ENCODE peak calls at places on chromosomes 2 and 18, in nine cellular contexts. One of them, this sample, is unnamed.

GRCh38 chr2:216665240-216665639 is 30.1 kb downstream of the IGFBP5 start:
- DNase-seq in WERI-Rb-1: peak
- DNase-seq in Caco-2: no peak
- DNase-seq in kidney epithelial cell: no peak
- DNase-seq in fibroblast of the aortic adventitia: peak
- DNase-seq in PC-3: peak
- DNase-seq in fibroblast of lung: peak
- DNase-seq in WTC11: peak
- DNase-seq in adrenal gland: no peak
- DNase-seq in this sample: no peak

GRCh38 chr2:39377226-39377939 is 59.7 kb downstream of the MAP4K3 start:
- DNase-seq in Caco-2: no peak
- DNase-seq in WERI-Rb-1: no peak
- DNase-seq in PC-3: no peak
- DNase-seq in WTC11: no peak
- DNase-seq in fibroblast of the aortic adventitia: no peak
- DNase-seq in adrenal gland: no peak
- DNase-seq in kidney epithelial cell: no peak
- DNase-seq in fibroblast of lung: peak
- DNase-seq in this sample: peak

GRCh38 chr2:151410485-151410833 is 757 bp downstream of the RIF1 start:
- DNase-seq in PC-3: peak
- DNase-seq in adrenal gland: peak
- DNase-seq in fibroblast of the aortic adventitia: no peak
- DNase-seq in fibroblast of lung: peak
- DNase-seq in WTC11: peak
- DNase-seq in Caco-2: peak
- DNase-seq in kidney epithelial cell: no peak
- DNase-seq in WERI-Rb-1: peak
- DNase-seq in this sample: peak

GRCh38 chr2:212001280-212001679 is 537.3 kb downstream of the ERBB4 start:
- DNase-seq in WERI-Rb-1: no peak
- DNase-seq in PC-3: no peak
- DNase-seq in adrenal gland: no peak
- DNase-seq in WTC11: no peak
- DNase-seq in Caco-2: no peak
- DNase-seq in fibroblast of lung: no peak
- DNase-seq in fibroblast of the aortic adventitia: no peak
- DNase-seq in kidney epithelial cell: no peak
- DNase-seq in this sample: no peak

GRCh38 chr2:233241803-233242202 is 9.7 kb upstream of the ATG16L1 start:
- DNase-seq in WERI-Rb-1: no peak
- DNase-seq in Caco-2: peak
- DNase-seq in fibroblast of the aortic adventitia: no peak
- DNase-seq in PC-3: peak
- DNase-seq in fibroblast of lung: no peak
- DNase-seq in WTC11: no peak
- DNase-seq in adrenal gland: no peak
- DNase-seq in kidney epithelial cell: no peak
- DNase-seq in this sample: no peak

GRCh38 chr2:39871291-39871761 is 92.3 kb upstream of the THUMPD2 start:
- DNase-seq in WERI-Rb-1: peak
- DNase-seq in adrenal gland: no peak
- DNase-seq in WTC11: no peak
- DNase-seq in PC-3: peak
- DNase-seq in fibroblast of the aortic adventitia: peak
- DNase-seq in fibroblast of lung: peak
- DNase-seq in kidney epithelial cell: peak
- DNase-seq in Caco-2: no peak
- DNase-seq in this sample: no peak

GRCh38 chr2:233100192-233100998 is 40.3 kb downstream of the INPP5D start:
- DNase-seq in fibroblast of the aortic adventitia: no peak
- DNase-seq in Caco-2: no peak
- DNase-seq in WERI-Rb-1: no peak
- DNase-seq in WTC11: no peak
- DNase-seq in PC-3: no peak
- DNase-seq in kidney epithelial cell: no peak
- DNase-seq in adrenal gland: no peak
- DNase-seq in fibroblast of lung: no peak
- DNase-seq in this sample: peak

GRCh38 chr2:109521751-109522374 is 91.9 kb downstream of the SEPTIN10 start:
- DNase-seq in adrenal gland: no peak
- DNase-seq in kidney epithelial cell: no peak
- DNase-seq in WERI-Rb-1: no peak
- DNase-seq in PC-3: no peak
- DNase-seq in fibroblast of lung: no peak
- DNase-seq in fibroblast of the aortic adventitia: no peak
- DNase-seq in WTC11: no peak
- DNase-seq in Caco-2: no peak
- DNase-seq in this sample: no peak

GRCh38 chr2:54456526-54457325 is 599 bp downstream of the SPTBN1 start:
- DNase-seq in WERI-Rb-1: peak
- DNase-seq in Caco-2: peak
- DNase-seq in kidney epithelial cell: no peak
- DNase-seq in adrenal gland: peak
- DNase-seq in fibroblast of lung: peak
- DNase-seq in WTC11: peak
- DNase-seq in PC-3: peak
- DNase-seq in fibroblast of the aortic adventitia: no peak
- DNase-seq in this sample: peak

GRCh38 chr2:54454922-54455583 is 1.1 kb upstream of the SPTBN1 start:
- DNase-seq in WTC11: peak
- DNase-seq in fibroblast of lung: no peak
- DNase-seq in adrenal gland: peak
- DNase-seq in Caco-2: peak
- DNase-seq in kidney epithelial cell: no peak
- DNase-seq in PC-3: peak
- DNase-seq in fibroblast of the aortic adventitia: no peak
- DNase-seq in WERI-Rb-1: no peak
- DNase-seq in this sample: no peak

GRCh38 chr2:54457326-54458023 is 1.3 kb downstream of the SPTBN1 start:
- DNase-seq in Caco-2: peak
- DNase-seq in adrenal gland: peak
- DNase-seq in WERI-Rb-1: peak
- DNase-seq in fibroblast of lung: peak
- DNase-seq in kidney epithelial cell: no peak
- DNase-seq in WTC11: peak
- DNase-seq in fibroblast of the aortic adventitia: peak
- DNase-seq in PC-3: peak
- DNase-seq in this sample: peak

GRCh38 chr2:54454548-54454921 is 1.6 kb upstream of the SPTBN1 start:
- DNase-seq in fibroblast of lung: no peak
- DNase-seq in adrenal gland: no peak
- DNase-seq in Caco-2: no peak
- DNase-seq in WTC11: no peak
- DNase-seq in WERI-Rb-1: no peak
- DNase-seq in fibroblast of the aortic adventitia: no peak
- DNase-seq in kidney epithelial cell: no peak
- DNase-seq in PC-3: peak
- DNase-seq in this sample: no peak

GRCh38 chr2:54455584-54456525 is at the start of gene SPTBN1:
- DNase-seq in PC-3: peak
- DNase-seq in Caco-2: peak
- DNase-seq in kidney epithelial cell: no peak
- DNase-seq in WTC11: peak
- DNase-seq in fibroblast of lung: peak
- DNase-seq in WERI-Rb-1: peak
- DNase-seq in fibroblast of the aortic adventitia: peak
- DNase-seq in adrenal gland: peak
- DNase-seq in this sample: peak
- TF ChIP-seq CTCF in PC-3: no peak
- TF ChIP-seq CTCF in Caco-2: no peak
- TF ChIP-seq CTCF in kidney epithelial cell: no peak
- TF ChIP-seq CTCF in WTC11: no peak
- TF ChIP-seq CTCF in fibroblast of lung: no peak
- TF ChIP-seq CTCF in WERI-Rb-1: no peak
- TF ChIP-seq CTCF in fibroblast of the aortic adventitia: peak
- TF ChIP-seq CTCF in adrenal gland: no peak
- TF ChIP-seq CTCF in this sample: no peak

GRCh38 chr18:65206551-65207260 is 544.1 kb upstream of the CDH7 start:
- DNase-seq in kidney epithelial cell: no peak
- DNase-seq in adrenal gland: no peak
- DNase-seq in Caco-2: peak
- DNase-seq in WTC11: peak
- DNase-seq in fibroblast of lung: no peak
- DNase-seq in fibroblast of the aortic adventitia: no peak
- DNase-seq in WERI-Rb-1: no peak
- DNase-seq in PC-3: peak
- DNase-seq in this sample: no peak
- TF ChIP-seq CTCF in kidney epithelial cell: no peak
- TF ChIP-seq CTCF in adrenal gland: no peak
- TF ChIP-seq CTCF in Caco-2: peak
- TF ChIP-seq CTCF in WTC11: peak
- TF ChIP-seq CTCF in fibroblast of lung: no peak
- TF ChIP-seq CTCF in fibroblast of the aortic adventitia: no peak
- TF ChIP-seq CTCF in WERI-Rb-1: no peak
- TF ChIP-seq CTCF in PC-3: peak
- TF ChIP-seq CTCF in this sample: no peak

GRCh38 chr2:8573942-8574195 is 108.0 kb upstream of the ID2 start:
- DNase-seq in kidney epithelial cell: no peak
- DNase-seq in fibroblast of lung: no peak
- DNase-seq in WERI-Rb-1: no peak
- DNase-seq in Caco-2: no peak
- DNase-seq in adrenal gland: no peak
- DNase-seq in PC-3: no peak
- DNase-seq in fibroblast of the aortic adventitia: no peak
- DNase-seq in WTC11: no peak
- DNase-seq in this sample: no peak
- TF ChIP-seq CTCF in kidney epithelial cell: no peak
- TF ChIP-seq CTCF in fibroblast of lung: no peak
- TF ChIP-seq CTCF in WERI-Rb-1: no peak
- TF ChIP-seq CTCF in Caco-2: no peak
- TF ChIP-seq CTCF in adrenal gland: no peak
- TF ChIP-seq CTCF in PC-3: no peak
- TF ChIP-seq CTCF in fibroblast of the aortic adventitia: no peak
- TF ChIP-seq CTCF in WTC11: no peak
- TF ChIP-seq CTCF in this sample: no peak

GRCh38 chr2:219430633-219431615 is 3.7 kb upstream of the SPEG start:
- DNase-seq in kidney epithelial cell: no peak
- DNase-seq in fibroblast of the aortic adventitia: peak
- DNase-seq in WERI-Rb-1: peak
- DNase-seq in adrenal gland: no peak
- DNase-seq in fibroblast of lung: peak
- DNase-seq in WTC11: no peak
- DNase-seq in PC-3: peak
- DNase-seq in Caco-2: peak
- DNase-seq in this sample: no peak
- TF ChIP-seq CTCF in kidney epithelial cell: peak
- TF ChIP-seq CTCF in fibroblast of the aortic adventitia: no peak
- TF ChIP-seq CTCF in WERI-Rb-1: peak
- TF ChIP-seq CTCF in adrenal gland: no peak
- TF ChIP-seq CTCF in fibroblast of lung: peak
- TF ChIP-seq CTCF in WTC11: no peak
- TF ChIP-seq CTCF in PC-3: peak
- TF ChIP-seq CTCF in Caco-2: no peak
- TF ChIP-seq CTCF in this sample: no peak

DNA sequence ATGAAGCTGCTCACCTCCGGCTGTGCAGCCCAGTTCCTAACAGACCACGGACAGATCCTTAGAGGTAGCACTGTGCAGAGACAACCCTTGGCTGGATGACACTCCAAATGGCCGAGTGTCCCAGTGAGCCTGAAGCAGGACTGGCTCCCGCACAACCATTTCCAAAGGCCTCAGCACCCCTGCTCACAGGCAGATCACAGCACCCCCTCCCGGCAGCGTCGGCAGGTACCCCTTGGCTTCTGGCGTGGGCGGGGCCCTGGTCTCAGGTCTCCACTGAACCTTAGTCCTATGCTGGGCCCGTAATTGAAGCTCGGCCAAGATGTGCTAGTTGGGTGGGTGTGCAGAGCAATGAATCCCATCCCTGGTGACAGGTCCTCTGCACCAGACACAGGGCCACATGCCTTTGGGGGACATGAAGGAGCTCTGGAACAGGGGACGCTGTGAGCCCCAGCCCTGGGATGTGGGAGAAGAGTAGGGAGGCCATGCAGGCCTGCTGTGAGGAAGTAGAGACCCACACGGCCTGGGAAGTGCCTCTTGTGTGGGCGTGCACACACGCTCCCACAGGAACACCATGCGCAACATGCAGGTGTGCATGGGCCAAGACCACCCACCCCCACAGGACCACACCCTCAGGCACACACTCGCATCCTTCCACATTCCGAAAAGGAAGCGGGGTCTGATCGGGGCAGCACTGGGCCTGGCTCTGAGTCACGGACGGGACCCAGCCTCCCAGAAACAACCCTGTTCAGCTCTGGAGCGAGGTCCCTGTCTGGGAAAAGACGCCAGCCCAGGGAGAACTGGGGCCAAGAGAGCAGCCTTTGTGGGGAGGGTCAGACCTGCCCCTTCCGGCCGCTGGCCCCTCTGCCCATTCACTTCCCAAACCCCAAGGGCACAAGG is 2.8 kb downstream of the DUSP2 start:
- DNase-seq in fibroblast of lung: no peak
- DNase-seq in Caco-2: no peak
- DNase-seq in WERI-Rb-1: peak
- DNase-seq in PC-3: no peak
- DNase-seq in kidney epithelial cell: no peak
- DNase-seq in fibroblast of the aortic adventitia: no peak
- DNase-seq in WTC11: peak
- DNase-seq in adrenal gland: no peak
- DNase-seq in this sample: peak
- TF ChIP-seq CTCF in fibroblast of lung: no peak
- TF ChIP-seq CTCF in Caco-2: no peak
- TF ChIP-seq CTCF in WERI-Rb-1: peak
- TF ChIP-seq CTCF in PC-3: no peak
- TF ChIP-seq CTCF in kidney epithelial cell: peak
- TF ChIP-seq CTCF in fibroblast of the aortic adventitia: no peak
- TF ChIP-seq CTCF in WTC11: no peak
- TF ChIP-seq CTCF in adrenal gland: no peak
- TF ChIP-seq CTCF in this sample: peak

GRCh38 chr2:121837596-121837995 is 82.1 kb downstream of the TSN start:
- DNase-seq in WERI-Rb-1: no peak
- DNase-seq in fibroblast of the aortic adventitia: no peak
- DNase-seq in PC-3: no peak
- DNase-seq in adrenal gland: no peak
- DNase-seq in WTC11: no peak
- DNase-seq in Caco-2: no peak
- DNase-seq in fibroblast of lung: no peak
- DNase-seq in kidney epithelial cell: no peak
- DNase-seq in this sample: no peak
- TF ChIP-seq CTCF in WERI-Rb-1: no peak
- TF ChIP-seq CTCF in fibroblast of the aortic adventitia: no peak
- TF ChIP-seq CTCF in PC-3: no peak
- TF ChIP-seq CTCF in adrenal gland: no peak
- TF ChIP-seq CTCF in WTC11: no peak
- TF ChIP-seq CTCF in Caco-2: no peak
- TF ChIP-seq CTCF in fibroblast of lung: no peak
- TF ChIP-seq CTCF in kidney epithelial cell: no peak
- TF ChIP-seq CTCF in this sample: no peak

This sample was measured in GM13976.